ENCODE peak calls at places on chromosome 7, in four cellular contexts. G, I, Q and E are unnamed samples.

GRCh38 chr7:31022726-31023125 is 29.4 kb upstream of the ADCYAP1R1 start:
- DNase-seq in G (no peak), I (no peak), Q (no peak), E (no peak)

GRCh38 chr7:95628831-95629439 is 32.6 kb upstream of the PDK4 start:
- DNase-seq in G (no peak), I (no peak), Q (no peak), E (no peak)

GRCh38 chr7:70259497-70259896 is 661.2 kb downstream of the AUTS2 start:
- DNase-seq in G (no peak), I (no peak), Q (no peak), E (peak)

GRCh38 chr7:32219416-32219815 is 149.2 kb upstream of the PDE1C start:
- DNase-seq in G (no peak), I (no peak), Q (no peak), E (no peak)

GRCh38 chr7:81005254-81005653 is 86.4 kb upstream of the SEMA3C start:
- DNase-seq in G (no peak), I (no peak), Q (no peak), E (peak)

GRCh38 chr7:37027557-37028341 is 303.5 kb upstream of the AOAH start:
- DNase-seq in G (no peak), I (no peak), Q (no peak), E (no peak)

GRCh38 chr7:112665709-112666108 is 124.5 kb downstream of the TMEM168 start:
- DNase-seq in G (no peak), I (no peak), Q (no peak), E (no peak)

GRCh38 chr7:20317413-20317812 is 13.3 kb upstream of the ITGB8 start:
- DNase-seq in G (no peak), I (no peak), Q (no peak), E (no peak)

GRCh38 chr7:92550194-92550593 is 21.6 kb downstream of the RBM48 start:
- DNase-seq in G (no peak), I (no peak), Q (no peak), E (no peak)

GRCh38 chr7:38756521-38756920 is 125.3 kb upstream of the AMPH start:
- DNase-seq in G (no peak), I (no peak), Q (no peak), E (no peak)

GRCh38 chr7:121153995-121154394 is 165.5 kb downstream of the CPED1 start:
- DNase-seq in G (no peak), I (no peak), Q (no peak), E (no peak)

GRCh38 chr7:102396710-102397019 is 502 bp downstream of the PRKRIP1 start:
- DNase-seq in G (no peak), I (no peak), Q (no peak), E (no peak)

GRCh38 chr7:23864984-23865383 is 155.0 kb downstream of the STK31 start:
- DNase-seq in G (no peak), I (no peak), Q (no peak), E (no peak)